ENCODE peak calls at places on chromosomes 5 and 9, in eight cellular contexts. U is tibial artery, K is cardiac muscle cell, I is BJ, X is HCT116, Q is SK-N-SH, F is neuronal stem cell, H is lung. P is an unnamed sample.

GRCh38 chr5:163503106-163504090 is 2.0 kb upstream of the MAT2B start:
- DNase-seq in U (peak; percentile 67), K (peak; percentile 79), I (peak; percentile 54), X (peak; percentile 69), Q (peak; percentile 70), F (peak; percentile 48), H (peak; percentile 68), P (no peak)

GRCh38 chr9:20066120-20066519 is 277.3 kb upstream of the SLC24A2 start:
- DNase-seq in U (no peak), K (no peak), I (no peak), X (no peak), Q (no peak), F (no peak), H (no peak), P (no peak)

GRCh38 chr9:91036356-91036755 is 234.7 kb downstream of the SYK start:
- DNase-seq in U (no peak), K (no peak), I (no peak), X (no peak), Q (no peak), F (no peak), H (no peak), P (no peak)

GRCh38 chr9:94128580-94128979 is 44.3 kb downstream of the PTPDC1 start:
- DNase-seq in U (no peak), K (no peak), I (no peak), X (no peak), Q (no peak), F (no peak), H (no peak), P (no peak)

GRCh38 chr9:123246534-123246933 is 21.9 kb downstream of the STRBP start:
- DNase-seq in U (no peak), K (no peak), I (no peak), X (no peak), Q (no peak), F (no peak), H (no peak), P (no peak)

GRCh38 chr9:83537331-83538171 is 650 bp downstream of the FRMD3 start:
- DNase-seq in U (no peak), K (peak; percentile 38), I (no peak), X (no peak), Q (peak; percentile 47), F (no peak), H (no peak), P (no peak)

GRCh38 chr9:93648181-93648580 is 71.8 kb downstream of the PHF2 start:
- DNase-seq in U (no peak), K (no peak), I (no peak), X (no peak), Q (no peak), F (no peak), H (no peak), P (no peak)

GRCh38 chr9:99411479-99412100 is 189.5 kb downstream of the SEC61B start:
- DNase-seq in U (no peak), K (peak; percentile 88), I (no peak), X (no peak), Q (no peak), F (no peak), H (no peak), P (no peak)

GRCh38 chr9:111400564-111400898 is 70.5 kb upstream of the OR2K2 start:
- DNase-seq in U (no peak), K (no peak), I (no peak), X (no peak), Q (no peak), F (no peak), H (no peak), P (no peak)

GRCh38 chr5:132674671-132675506 is 1.1 kb downstream of the IL4 start:
- DNase-seq in U (no peak), K (no peak), I (peak; percentile 91), X (peak; percentile 26), Q (no peak), F (no peak), H (no peak), P (no peak)

GRCh38 chr9:82206490-82206889 is 217.9 kb downstream of the SPATA31D1 start:
- DNase-seq in U (no peak), K (no peak), I (peak; percentile 35), X (no peak), Q (peak; percentile 23), F (no peak), H (no peak), P (no peak)

GRCh38 chr9:35415769-35416427 is 74.0 kb upstream of the RUSC2 start:
- DNase-seq in U (no peak), K (peak; percentile 21), I (no peak), X (no peak), Q (no peak), F (no peak), H (no peak), P (no peak)

GRCh38 chr5:179251276-179251969 is 93.8 kb downstream of the ADAMTS2 start:
- DNase-seq in U (no peak), K (no peak), I (no peak), X (no peak), Q (no peak), F (no peak), H (no peak), P (no peak)

GRCh38 chr9:26159575-26160392 is 481.5 kb upstream of the TUSC1 start:
- DNase-seq in U (no peak), K (no peak), I (peak; percentile 35), X (no peak), Q (peak; percentile 14), F (no peak), H (no peak), P (no peak)

GRCh38 chr5:23977996-23978395 is 470.6 kb downstream of the PRDM9 start:
- DNase-seq in U (no peak), K (no peak), I (no peak), X (no peak), Q (peak; percentile 17), F (no peak), H (no peak), P (no peak)

GRCh38 chr9:136728080-136728547 is 14.6 kb downstream of the LCN10 start:
- DNase-seq in U (peak; percentile 85), K (peak; percentile 89), I (peak; percentile 18), X (peak; percentile 60), Q (peak; percentile 98), F (peak; percentile 78), H (peak; percentile 89), P (no peak)

GRCh38 chr9:2291980-2292704 is 277.0 kb downstream of the SMARCA2 start:
- DNase-seq in U (no peak), K (peak; percentile 12), I (no peak), X (no peak), Q (no peak), F (no peak), H (no peak), P (no peak)

GRCh38 chr9:93577045-93577939 is 908 bp downstream of the PHF2 start:
- DNase-seq in U (no peak), K (peak; percentile 42), I (no peak), X (no peak), Q (peak; percentile 84), F (peak; percentile 20), H (peak; percentile 50), P (peak; percentile 88)

DNA sequence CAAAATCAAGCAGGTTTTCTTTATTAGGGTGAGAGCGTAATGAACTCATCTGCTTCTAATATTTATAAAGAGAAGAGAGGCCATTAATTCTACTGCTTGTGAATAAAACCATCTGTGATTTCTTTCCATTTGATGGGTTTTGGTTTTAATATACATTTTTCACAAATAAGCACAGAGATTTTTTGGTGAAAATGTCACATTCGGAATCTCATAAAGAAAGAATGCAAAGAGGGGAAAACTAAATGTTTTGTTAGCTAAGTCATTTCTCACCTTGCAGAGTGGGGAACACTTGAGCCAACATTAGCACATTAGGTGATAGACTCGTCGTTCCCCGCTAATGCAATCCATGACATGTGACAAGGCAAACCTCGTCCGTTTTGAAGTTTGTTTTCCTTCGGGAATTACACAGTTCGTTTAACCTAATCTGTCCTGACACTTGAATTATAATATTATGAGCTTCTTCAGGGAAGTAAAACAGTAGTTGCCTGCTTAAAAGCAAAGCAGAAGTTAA is 95.9 kb upstream of the LMX1B start:
- DNase-seq in U (no peak), K (no peak), I (peak; percentile 55), X (no peak), Q (no peak), F (no peak), H (no peak), P (no peak)
- H3K27me3 ChIP-seq in U (peaks cover 92% of the 10 kb centered on the region), K (peaks cover 23% of the 10 kb centered on the region), I (peaks cover 6% of the 10 kb centered on the region), X (peaks cover 29% of the 10 kb centered on the region), Q (peaks cover 19% of the 10 kb centered on the region), F (no peaks in the 10 kb centered on the region), H (peaks cover 4% of the 10 kb centered on the region), P (no peaks in the 10 kb centered on the region)

DNA sequence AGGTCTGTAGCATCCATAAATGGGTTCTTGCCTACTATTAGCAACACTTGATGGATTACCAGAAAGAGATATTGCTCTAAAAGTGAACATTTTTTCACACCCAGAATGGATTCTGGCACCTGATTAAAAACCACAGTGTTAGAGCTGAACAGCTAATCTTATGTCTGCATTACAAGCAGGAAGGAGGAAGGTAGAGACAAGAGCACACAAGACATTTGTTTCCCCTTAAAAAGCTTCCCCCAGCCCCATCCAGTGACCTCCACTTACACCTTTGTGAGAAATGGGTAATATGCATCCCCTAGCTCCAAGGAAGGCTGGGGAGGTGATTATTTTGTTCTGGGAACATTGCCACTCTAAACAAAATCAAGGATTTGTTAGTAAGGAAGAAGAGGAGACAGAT is 12.0 kb upstream of the TRIM36 start:
- DNase-seq in U (no peak), K (no peak), I (no peak), X (no peak), Q (no peak), F (no peak), H (no peak), P (no peak)
- H3K27me3 ChIP-seq in U (peaks cover 4% of the 10 kb centered on the region), K (peaks cover 64% of the 10 kb centered on the region), I (peaks cover 37% of the 10 kb centered on the region), X (no peaks in the 10 kb centered on the region), Q (peaks cover 32% of the 10 kb centered on the region), F (peaks cover 4% of the 10 kb centered on the region), H (peaks cover 5% of the 10 kb centered on the region), P (peaks cover 8% of the 10 kb centered on the region)

DNA sequence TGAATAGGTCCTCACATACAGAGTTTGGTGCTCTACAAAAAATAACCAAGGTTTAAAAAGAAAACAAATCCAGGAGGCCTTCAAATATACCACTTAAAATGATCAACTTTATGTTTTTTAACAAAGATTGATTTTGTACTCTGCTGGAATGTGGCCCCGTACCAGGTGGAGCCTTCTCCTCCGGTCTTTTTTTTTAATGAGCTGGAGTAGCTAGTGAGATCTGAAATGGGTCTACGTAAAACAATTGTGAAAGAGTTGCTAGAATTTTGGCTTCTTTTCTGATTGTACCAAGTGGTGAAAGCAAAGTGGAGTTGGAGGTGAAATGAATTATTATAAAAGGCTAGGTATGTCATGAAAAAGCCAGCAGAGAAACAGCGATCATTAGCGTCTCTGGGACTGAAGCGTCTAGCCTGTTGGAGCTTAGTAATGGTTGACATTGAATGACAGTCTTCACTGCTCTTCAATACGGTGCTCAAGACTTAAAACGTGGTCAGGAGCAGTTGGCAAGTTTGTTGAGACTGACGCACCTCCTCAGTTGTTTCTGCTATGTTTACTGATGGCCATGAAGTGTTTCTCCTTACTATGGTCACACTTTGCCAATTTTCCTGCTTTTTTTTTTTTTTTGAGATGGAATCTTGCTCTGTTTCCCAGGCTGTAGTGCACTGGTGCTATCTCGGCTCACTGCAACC is 84.4 kb downstream of the DAPK1 start:
- DNase-seq in U (no peak), K (no peak), I (no peak), X (no peak), Q (no peak), F (no peak), H (no peak), P (no peak)
- H3K27me3 ChIP-seq in U (no peaks in the 10 kb centered on the region), K (no peaks in the 10 kb centered on the region), I (no peaks in the 10 kb centered on the region), X (no peaks in the 10 kb centered on the region), Q (no peaks in the 10 kb centered on the region), F (no peaks in the 10 kb centered on the region), H (no peaks in the 10 kb centered on the region), P (no peaks in the 10 kb centered on the region)

DNA sequence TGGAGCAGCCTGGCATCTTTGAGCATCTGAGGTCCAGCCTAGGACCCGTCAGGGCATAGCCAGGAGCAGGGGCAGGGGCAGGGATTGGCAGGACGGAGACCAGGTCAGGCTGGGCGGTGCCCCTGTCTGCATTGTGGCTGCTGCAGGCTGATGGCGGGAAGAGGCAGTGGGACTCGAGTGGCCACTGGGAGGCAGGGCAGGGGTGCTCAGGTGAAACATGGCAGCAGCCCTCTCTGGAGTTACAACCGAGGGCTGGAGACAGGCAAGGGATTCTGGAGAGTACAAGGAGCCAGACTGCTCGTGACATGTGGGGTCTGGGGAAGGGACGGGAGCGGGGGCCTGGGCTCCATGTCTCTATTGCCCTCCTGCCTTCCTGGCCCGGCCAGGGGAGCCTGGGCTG is 97.4 kb upstream of the RAPGEF1 start:
- DNase-seq in U (no peak), K (peak; percentile 44), I (no peak), X (no peak), Q (peak; percentile 85), F (no peak), H (no peak), P (no peak)
- H3K27me3 ChIP-seq in U (peaks cover 80% of the 10 kb centered on the region), K (no peaks in the 10 kb centered on the region), I (peaks cover 17% of the 10 kb centered on the region), X (no peaks in the 10 kb centered on the region), Q (no peaks in the 10 kb centered on the region), F (no peaks in the 10 kb centered on the region), H (no peaks in the 10 kb centered on the region), P (no peaks in the 10 kb centered on the region)

P was measured in vagina.